ENCODE peak calls at places on chromosomes 11 and 22, in nine cellular contexts. G is activated T-helper 1 cell treated with anti-CD3 and anti-CD28 coated beads, Interleukin-2, amount 50 U/mL, for 16 hours; U is neuronal stem cell; Z is epithelial cell of esophagus; T is stimulated activated CD4-positive, alpha-beta T cell treated with anti-CD3 and anti-CD28 coated beads, Interleukin-4, amount 100 ng/mL, for 48 hours; H is NCI-H2081 treated with DMSO at 0.1 percent for 48 hours; J is non-pigmented ciliary epithelial cell; X is activated CD4-positive, alpha-beta T cell treated with anti-CD3 and anti-CD28 coated beads for 4 hours; Q is HCT116. E is an unnamed sample.

GRCh38 chr22:45478108-45478771 is 24.4 kb upstream of the FBLN1 start:
- DNase-seq in J (peak; percentile 83), X (no peak), G (no peak), H (no peak), U (no peak), T (no peak), Q (no peak), Z (peak; percentile 56), E (peak; percentile 67)

GRCh38 chr22:37300551-37301017 is 18.3 kb downstream of the CYTH4 start:
- DNase-seq in J (no peak), G (no peak), X (no peak), T (no peak), Q (no peak), U (no peak), H (no peak), Z (no peak), E (no peak)

GRCh38 chr22:30506507-30506968 is 1.0 kb upstream of the SEC14L4 start:
- DNase-seq in U (no peak), Z (no peak), T (no peak), X (no peak), H (no peak), J (no peak), G (no peak), Q (no peak), E (no peak)

GRCh38 chr11:96758957-96759356 is 369.1 kb downstream of the JRKL start:
- DNase-seq in J (no peak), G (no peak), H (no peak), Z (no peak), Q (no peak), U (no peak), T (no peak), X (no peak), E (no peak)

GRCh38 chr11:118917488-118918127 is 8.1 kb downstream of the BCL9L start:
- DNase-seq in Z (peak; percentile 93), T (no peak), X (peak; percentile 45), H (no peak), Q (no peak), U (no peak), J (no peak), G (no peak), E (peak; percentile 66)

GRCh38 chr22:17633998-17634323 is 4.6 kb upstream of the BCL2L13 start:
- DNase-seq in Z (no peak), X (no peak), H (no peak), J (no peak), Q (no peak), U (no peak), G (no peak), T (no peak), E (no peak)

GRCh38 chr11:71114124-71114851 is 138.1 kb downstream of the SHANK2 start:
- DNase-seq in U (no peak), Z (no peak), Q (no peak), T (no peak), J (no peak), H (no peak), X (no peak), G (no peak), E (no peak)

GRCh38 chr11:32289701-32290100 is 145.6 kb downstream of the WT1 start:
- DNase-seq in H (no peak), J (no peak), U (no peak), Q (no peak), Z (no peak), G (no peak), X (no peak), T (no peak), E (no peak)

GRCh38 chr11:125375146-125375545 is 120.9 kb downstream of the FEZ1 start:
- DNase-seq in T (no peak), Q (no peak), G (no peak), J (no peak), X (no peak), U (no peak), H (no peak), Z (no peak), E (no peak)

GRCh38 chr11:47773882-47774281 is 6.7 kb upstream of the FNBP4 start:
- DNase-seq in J (no peak), Z (no peak), H (no peak), G (no peak), T (no peak), Q (no peak), X (no peak), U (no peak), E (no peak)

GRCh38 chr11:10568486-10568941 is at the start of gene LYVE1:
- DNase-seq in H (no peak), J (no peak), Z (no peak), X (no peak), T (no peak), G (no peak), U (no peak), Q (no peak), E (no peak)

GRCh38 chr11:7538023-7538422 is 24.2 kb downstream of the PPFIBP2 start:
- DNase-seq in T (no peak), J (no peak), X (no peak), G (no peak), U (no peak), Z (no peak), Q (no peak), H (no peak), E (no peak)

GRCh38 chr11:118216621-118217526 is 7.9 kb downstream of the JAML start:
- DNase-seq in X (peak; percentile 53), T (peak; percentile 54), U (no peak), G (no peak), H (no peak), J (no peak), Q (no peak), Z (no peak), E (no peak)

GRCh38 chr11:123063396-123064267 is 1.7 kb upstream of the HSPA8 start:
- DNase-seq in G (peak; percentile 22), J (no peak), T (no peak), X (peak; percentile 32), H (peak; percentile 27), Q (no peak), U (no peak), Z (peak; percentile 64), E (no peak)

GRCh38 chr11:87589082-87589481 is 551.3 kb downstream of the TMEM135 start:
- DNase-seq in X (no peak), U (no peak), Q (no peak), G (no peak), Z (no peak), H (no peak), J (no peak), T (no peak), E (no peak)

GRCh38 chr22:33756508-33756949 is 163.7 kb downstream of the LARGE1 start:
- DNase-seq in X (no peak), T (no peak), Q (no peak), J (no peak), Z (no peak), H (no peak), G (no peak), U (no peak), E (no peak)

GRCh38 chr11:67195971-67196418 is 70.3 kb upstream of the GRK2 start:
- DNase-seq in T (no peak), J (no peak), X (no peak), Z (no peak), G (no peak), H (no peak), U (no peak), Q (no peak), E (no peak)

GRCh38 chr11:2166091-2166851 is 5.3 kb upstream of the INS start:
- DNase-seq in Q (no peak), T (peak; percentile 19), U (no peak), H (no peak), J (no peak), X (peak; percentile 37), G (no peak), Z (peak; percentile 30), E (peak; percentile 60)

GRCh38 chr11:18192988-18193387 is 20.4 kb downstream of the MRGPRX4 start:
- DNase-seq in J (no peak), Z (peak; percentile 7), U (no peak), G (no peak), X (no peak), Q (no peak), T (no peak), H (no peak), E (no peak)

GRCh38 chr11:62539238-62539925 is 7.2 kb downstream of the AHNAK start:
- DNase-seq in H (no peak), G (no peak), Q (no peak), U (no peak), T (no peak), J (peak; percentile 67), X (peak; percentile 45), Z (peak; percentile 89), E (peak; percentile 87)

GRCh38 chr22:44366372-44367310 is 53.9 kb upstream of the SHISAL1 start:
- DNase-seq in J (no peak), H (no peak), G (no peak), Q (no peak), T (no peak), X (no peak), U (no peak), Z (no peak), E (no peak)

GRCh38 chr11:86608251-86608799 is 64.1 kb downstream of the ME3 start:
- DNase-seq in X (peak; percentile 14), J (no peak), Z (peak; percentile 82), Q (peak; percentile 67), H (no peak), G (no peak), T (no peak), U (no peak), E (peak; percentile 56)

GRCh38 chr22:21014202-21015050 is 539 bp upstream of the P2RX6 start:
- DNase-seq in U (peak; percentile 95), G (peak; percentile 70), J (peak; percentile 40), T (peak; percentile 87), X (peak; percentile 73), Q (peak; percentile 70), H (peak; percentile 52), Z (peak; percentile 77), E (peak; percentile 96)

GRCh38 chr11:126833020-126833419 is 167.6 kb downstream of the KIRREL3 start:
- DNase-seq in Q (no peak), H (no peak), T (no peak), J (no peak), G (no peak), X (no peak), U (no peak), Z (no peak), E (no peak)

GRCh38 chr11:70661763-70662501 is 263.6 kb downstream of the CTTN start:
- DNase-seq in T (no peak), Z (no peak), U (peak; percentile 43), Q (no peak), H (no peak), J (no peak), G (no peak), X (no peak), E (peak; percentile 90)

GRCh38 chr22:24407884-24408283 is 19.5 kb upstream of the ADORA2A start:
- DNase-seq in Q (no peak), Z (peak; percentile 36), T (no peak), U (no peak), G (no peak), H (no peak), X (no peak), J (no peak), E (no peak)

GRCh38 chr11:31817054-31817620 is 6.0 kb upstream of the PAX6 start:
- DNase-seq in Z (no peak), H (no peak), T (no peak), X (no peak), J (no peak), G (no peak), U (peak; percentile 61), Q (no peak), E (peak; percentile 36)

GRCh38 chr11:15687342-15687741 is 572.6 kb downstream of the INSC start:
- DNase-seq in T (no peak), X (no peak), H (no peak), Q (no peak), Z (no peak), J (no peak), U (no peak), G (no peak), E (peak; percentile 19)

GRCh38 chr11:67438121-67438902 is 830 bp upstream of the PTPRCAP start:
- DNase-seq in T (peak; percentile 78), X (peak; percentile 67), Q (no peak), J (no peak), Z (no peak), G (peak; percentile 56), U (no peak), H (no peak), E (no peak)

GRCh38 chr11:111309516-111309915 is 11.2 kb downstream of the POU2AF3 start:
- DNase-seq in Z (no peak), G (no peak), X (no peak), Q (no peak), T (no peak), J (no peak), H (no peak), U (no peak), E (no peak)

GRCh38 chr11:2542406-2542805 is 97.6 kb downstream of the KCNQ1 start:
- DNase-seq in G (no peak), X (no peak), T (no peak), Q (no peak), U (no peak), Z (no peak), H (no peak), J (no peak), E (no peak)

E was measured in AG08396.